ENCODE peak calls at places on chromosomes 3 and 15, in nine cellular contexts. S is OCI-LY7, X is left ventricle myocardium inferior, V is AG10803, L is tibial nerve, Q is foreskin fibroblast, H is endodermal cell, W is cardiac muscle cell, A is A549. G is an unnamed sample.

GRCh38 chr3:56467108-56467507 is 1.2 kb downstream of the ERC2 start:
- DNase-seq in S (no peak), X (peak; percentile 62), V (peak; percentile 19), L (peak; percentile 7), Q (peak; percentile 78), H (peak; percentile 97), W (peak; percentile 96), A (peak; percentile 80), G (peak; percentile 3)

GRCh38 chr3:30078736-30079135 is 527.7 kb upstream of the TGFBR2 start:
- DNase-seq in S (no peak), X (no peak), V (no peak), L (no peak), Q (no peak), H (no peak), W (no peak), A (no peak), G (no peak)

GRCh38 chr3:18982920-18983319 is 165.4 kb upstream of the KCNH8 start:
- DNase-seq in S (no peak), X (no peak), V (no peak), L (no peak), Q (no peak), H (no peak), W (no peak), A (no peak), G (no peak)

GRCh38 chr3:148643389-148643840 is 54.3 kb upstream of the AGTR1 start:
- DNase-seq in S (no peak), X (no peak), V (peak; percentile 86), L (no peak), Q (peak; percentile 62), H (no peak), W (peak; percentile 3), A (peak; percentile 80), G (no peak)

GRCh38 chr3:41196499-41197410 is 2.5 kb upstream of the CTNNB1 start:
- DNase-seq in S (no peak), X (no peak), V (no peak), L (no peak), Q (no peak), H (no peak), W (no peak), A (no peak), G (no peak)

GRCh38 chr3:104279617-104280016 is 1087.1 kb upstream of the ALCAM start:
- DNase-seq in S (no peak), X (no peak), V (peak; percentile 40), L (no peak), Q (peak; percentile 6), H (no peak), W (no peak), A (no peak), G (peak; percentile 0)

GRCh38 chr3:64163019-64163754 is 62.1 kb downstream of the PRICKLE2 start:
- DNase-seq in S (no peak), X (no peak), V (no peak), L (no peak), Q (no peak), H (no peak), W (no peak), A (no peak), G (no peak)

GRCh38 chr3:64008952-64009351 is 14.3 kb downstream of the PSMD6 start:
- DNase-seq in S (no peak), X (no peak), V (peak; percentile 16), L (no peak), Q (peak; percentile 23), H (no peak), W (no peak), A (no peak), G (no peak)

GRCh38 chr3:44915702-44916438 is 41.5 kb downstream of the TGM4 start:
- DNase-seq in S (no peak), X (no peak), V (peak; percentile 17), L (no peak), Q (peak; percentile 29), H (peak; percentile 77), W (no peak), A (no peak), G (no peak)
- TF ChIP-seq CTCF in S (no peak), X (no peak), V (no peak), L (no peak), Q (peak; percentile 4), H (peak; percentile 63), W (peak; percentile 28), A (no peak), G (no peak)

GRCh38 chr3:8766148-8766547 is 3.3 kb downstream of the OXTR start:
- DNase-seq in S (no peak), X (no peak), V (no peak), L (no peak), Q (no peak), H (peak; percentile 30), W (no peak), A (no peak), G (no peak)
- H3K4me3 ChIP-seq in S (no peak overlapping the region), X (no peak overlapping the region), V (peak overlapping the region; percentile 89), L (no peak overlapping the region), Q (peak overlapping the region; percentile 77), H (no peak overlapping the region), W (no peak overlapping the region), A (no peak overlapping the region), G (peak overlapping the region; percentile 47)

GRCh38 chr15:45179221-45179985 is 8.4 kb downstream of the SHF start:
- DNase-seq in S (peak; percentile 54), X (no peak), V (peak; percentile 17), L (no peak), Q (peak; percentile 38), H (peak; percentile 91), W (peak; percentile 47), A (peak; percentile 43), G (no peak)
- TF ChIP-seq CTCF in S (peak; percentile 79), X (peak; percentile 53), V (peak; percentile 57), L (no peak), Q (peak; percentile 37), H (peak; percentile 86), W (peak; percentile 47), A (peak; percentile 25), G (peak; percentile 62)

GRCh38 chr3:98971183-98971681 is 69.7 kb upstream of the DCBLD2 start:
- DNase-seq in S (no peak), X (no peak), V (peak; percentile 63), L (no peak), Q (peak; percentile 91), H (no peak), W (no peak), A (peak; percentile 78), G (no peak)
- H3K4me3 ChIP-seq in S (no peak overlapping the region), X (no peak overlapping the region), V (no peak overlapping the region), L (no peak overlapping the region), Q (no peak overlapping the region), H (no peak overlapping the region), W (no peak overlapping the region), A (peak overlapping the region; percentile 1), G (no peak overlapping the region)